ENCODE peak calls at places on chromosomes 12 and 14, in seven cellular contexts. One of them, this sample, is unnamed.

GRCh38 chr12:94874086-94874985 is 129.2 kb downstream of the NDUFA12 start:
- DNase-seq in GM12878: no peak
- DNase-seq in SK-N-SH: peak
- DNase-seq in K562: no peak
- DNase-seq in H1: no peak
- DNase-seq in HCT116: no peak
- DNase-seq in HepG2: no peak
- DNase-seq in this sample: no peak

GRCh38 chr14:77301103-77301502 is 19.6 kb downstream of the POMT2 start:
- DNase-seq in K562: peak
- DNase-seq in H1: peak
- DNase-seq in SK-N-SH: peak
- DNase-seq in HepG2: peak
- DNase-seq in HCT116: peak
- DNase-seq in GM12878: no peak
- DNase-seq in this sample: peak

GRCh38 chr12:109759076-109759420 is 45.4 kb downstream of the FAM222A start:
- DNase-seq in H1: no peak
- DNase-seq in HepG2: no peak
- DNase-seq in SK-N-SH: peak
- DNase-seq in GM12878: no peak
- DNase-seq in K562: no peak
- DNase-seq in HCT116: no peak
- DNase-seq in this sample: no peak

GRCh38 chr12:58309806-58310205 is 368.4 kb downstream of the ATP23 start:
- DNase-seq in K562: no peak
- DNase-seq in HepG2: no peak
- DNase-seq in HCT116: no peak
- DNase-seq in SK-N-SH: no peak
- DNase-seq in H1: no peak
- DNase-seq in GM12878: no peak
- DNase-seq in this sample: no peak

GRCh38 chr12:24742378-24742777 is 206.5 kb downstream of the BCAT1 start:
- DNase-seq in HepG2: no peak
- DNase-seq in H1: no peak
- DNase-seq in HCT116: no peak
- DNase-seq in K562: no peak
- DNase-seq in GM12878: peak
- DNase-seq in SK-N-SH: no peak
- DNase-seq in this sample: no peak

GRCh38 chr14:102279688-102280348 is 25.1 kb downstream of the MOK start:
- DNase-seq in GM12878: no peak
- DNase-seq in HCT116: peak
- DNase-seq in K562: no peak
- DNase-seq in H1: no peak
- DNase-seq in HepG2: peak
- DNase-seq in SK-N-SH: no peak
- DNase-seq in this sample: peak

GRCh38 chr14:32509632-32510187 is 180.6 kb downstream of the AKAP6 start:
- DNase-seq in GM12878: no peak
- DNase-seq in SK-N-SH: no peak
- DNase-seq in HepG2: peak
- DNase-seq in K562: no peak
- DNase-seq in H1: no peak
- DNase-seq in HCT116: no peak
- DNase-seq in this sample: no peak

GRCh38 chr14:28097585-28097984 is 669.0 kb upstream of the FOXG1 start:
- DNase-seq in K562: no peak
- DNase-seq in HCT116: no peak
- DNase-seq in GM12878: no peak
- DNase-seq in SK-N-SH: peak
- DNase-seq in H1: no peak
- DNase-seq in HepG2: no peak
- DNase-seq in this sample: no peak

GRCh38 chr12:92404921-92405320 is 259.3 kb upstream of the BTG1 start:
- DNase-seq in HCT116: no peak
- DNase-seq in GM12878: no peak
- DNase-seq in K562: peak
- DNase-seq in H1: no peak
- DNase-seq in SK-N-SH: no peak
- DNase-seq in HepG2: no peak
- DNase-seq in this sample: no peak

GRCh38 chr12:78226763-78227162 is 396.1 kb downstream of the NAV3 start:
- DNase-seq in HCT116: no peak
- DNase-seq in K562: no peak
- DNase-seq in GM12878: no peak
- DNase-seq in HepG2: no peak
- DNase-seq in SK-N-SH: no peak
- DNase-seq in H1: no peak
- DNase-seq in this sample: no peak

GRCh38 chr12:2335517-2335916 is 282.7 kb downstream of the CACNA1C start:
- DNase-seq in GM12878: no peak
- DNase-seq in SK-N-SH: no peak
- DNase-seq in HCT116: no peak
- DNase-seq in K562: no peak
- DNase-seq in H1: no peak
- DNase-seq in HepG2: no peak
- DNase-seq in this sample: no peak

GRCh38 chr12:2335109-2335508 is 282.3 kb downstream of the CACNA1C start:
- DNase-seq in HCT116: no peak
- DNase-seq in H1: no peak
- DNase-seq in SK-N-SH: no peak
- DNase-seq in GM12878: no peak
- DNase-seq in K562: no peak
- DNase-seq in HepG2: no peak
- DNase-seq in this sample: no peak

GRCh38 chr12:2334291-2335088 is 281.7 kb downstream of the CACNA1C start:
- DNase-seq in HCT116: no peak
- DNase-seq in K562: peak
- DNase-seq in H1: no peak
- DNase-seq in GM12878: no peak
- DNase-seq in HepG2: no peak
- DNase-seq in SK-N-SH: no peak
- DNase-seq in this sample: no peak

GRCh38 chr12:2337031-2338010 is 284.5 kb downstream of the CACNA1C start:
- DNase-seq in H1: no peak
- DNase-seq in GM12878: no peak
- DNase-seq in K562: no peak
- DNase-seq in SK-N-SH: no peak
- DNase-seq in HepG2: no peak
- DNase-seq in HCT116: no peak
- DNase-seq in this sample: no peak

DNA sequence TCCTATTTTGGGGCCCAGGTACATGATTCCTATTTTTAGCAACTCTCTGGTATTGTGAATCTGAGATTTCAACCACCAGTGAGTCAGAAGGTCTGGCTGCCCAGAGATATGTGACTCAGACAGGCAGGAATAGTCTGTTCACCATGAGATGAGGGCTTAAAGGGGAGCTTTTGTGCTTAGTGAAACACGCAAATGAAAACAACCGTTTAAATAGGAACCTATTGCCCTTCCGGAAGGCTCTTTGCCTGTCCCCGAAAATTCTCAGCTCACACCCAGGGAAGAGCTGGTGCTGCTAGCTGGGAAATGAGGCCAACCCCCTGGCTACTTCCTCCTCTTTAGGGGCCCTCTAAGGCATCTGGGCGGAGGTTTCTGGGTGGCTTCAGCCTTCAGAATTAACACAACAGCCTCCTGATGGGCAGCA is 283.6 kb downstream of the CACNA1C start:
- DNase-seq in GM12878: peak
- DNase-seq in HepG2: no peak
- DNase-seq in K562: no peak
- DNase-seq in SK-N-SH: no peak
- DNase-seq in HCT116: peak
- DNase-seq in H1: no peak
- DNase-seq in this sample: no peak
- TF ChIP-seq JUND in GM12878: no peak
- TF ChIP-seq JUND in HepG2: no peak
- TF ChIP-seq JUND in K562: peak
- TF ChIP-seq JUND in SK-N-SH: peak
- TF ChIP-seq JUND in HCT116: peak
- TF ChIP-seq JUND in H1: no peak
- TF ChIP-seq JUND in this sample: no peak

GRCh38 chr14:22641851-22642250 is 2.3 kb downstream of the OR6J1 start:
- DNase-seq in K562: no peak
- DNase-seq in GM12878: no peak
- DNase-seq in H1: no peak
- DNase-seq in HepG2: no peak
- DNase-seq in SK-N-SH: no peak
- DNase-seq in HCT116: no peak
- DNase-seq in this sample: no peak
- TF ChIP-seq JUND in K562: no peak
- TF ChIP-seq JUND in GM12878: no peak
- TF ChIP-seq JUND in H1: no peak
- TF ChIP-seq JUND in HepG2: no peak
- TF ChIP-seq JUND in SK-N-SH: no peak
- TF ChIP-seq JUND in HCT116: no peak
- TF ChIP-seq JUND in this sample: no peak

GRCh38 chr12:103858953-103859601 is 18.0 kb upstream of the NT5DC3 start:
- DNase-seq in H1: no peak
- DNase-seq in K562: no peak
- DNase-seq in HepG2: peak
- DNase-seq in SK-N-SH: no peak
- DNase-seq in HCT116: peak
- DNase-seq in GM12878: no peak
- DNase-seq in this sample: no peak
- TF ChIP-seq JUND in H1: no peak
- TF ChIP-seq JUND in K562: peak
- TF ChIP-seq JUND in HepG2: no peak
- TF ChIP-seq JUND in SK-N-SH: peak
- TF ChIP-seq JUND in HCT116: peak
- TF ChIP-seq JUND in GM12878: no peak
- TF ChIP-seq JUND in this sample: no peak

DNA sequence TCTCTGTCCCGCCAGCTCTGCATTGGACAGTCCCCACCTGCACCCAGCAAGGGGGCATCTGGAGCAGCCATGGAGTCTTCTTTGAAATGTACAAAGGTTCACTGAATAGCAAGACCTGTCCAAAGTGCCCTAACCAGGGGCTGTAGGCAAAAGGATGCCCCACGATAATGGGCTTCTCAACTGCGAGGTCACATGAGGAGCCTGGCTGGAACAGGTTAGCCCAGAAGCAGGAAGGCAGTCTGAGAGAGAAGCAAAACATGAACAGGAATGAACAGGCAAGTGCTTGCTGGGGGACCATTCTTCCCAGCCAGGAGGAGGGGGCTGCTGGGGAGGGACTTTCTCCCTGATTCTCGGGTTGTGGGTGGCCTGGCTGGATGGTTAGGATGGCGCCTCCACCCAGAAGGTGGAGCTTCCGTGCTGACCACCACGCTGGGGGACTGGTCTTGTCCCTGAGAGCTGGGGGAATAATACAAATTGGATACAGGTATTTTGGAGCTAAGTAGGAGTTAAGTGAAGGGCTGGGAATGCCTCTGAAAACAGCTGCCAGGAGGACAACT is 7.1 kb downstream of the KRT85 start:
- DNase-seq in SK-N-SH: no peak
- DNase-seq in K562: no peak
- DNase-seq in HepG2: no peak
- DNase-seq in GM12878: no peak
- DNase-seq in HCT116: no peak
- DNase-seq in H1: no peak
- DNase-seq in this sample: no peak
- TF ChIP-seq JUND in SK-N-SH: no peak
- TF ChIP-seq JUND in K562: no peak
- TF ChIP-seq JUND in HepG2: no peak
- TF ChIP-seq JUND in GM12878: no peak
- TF ChIP-seq JUND in HCT116: no peak
- TF ChIP-seq JUND in H1: no peak
- TF ChIP-seq JUND in this sample: no peak

DNA sequence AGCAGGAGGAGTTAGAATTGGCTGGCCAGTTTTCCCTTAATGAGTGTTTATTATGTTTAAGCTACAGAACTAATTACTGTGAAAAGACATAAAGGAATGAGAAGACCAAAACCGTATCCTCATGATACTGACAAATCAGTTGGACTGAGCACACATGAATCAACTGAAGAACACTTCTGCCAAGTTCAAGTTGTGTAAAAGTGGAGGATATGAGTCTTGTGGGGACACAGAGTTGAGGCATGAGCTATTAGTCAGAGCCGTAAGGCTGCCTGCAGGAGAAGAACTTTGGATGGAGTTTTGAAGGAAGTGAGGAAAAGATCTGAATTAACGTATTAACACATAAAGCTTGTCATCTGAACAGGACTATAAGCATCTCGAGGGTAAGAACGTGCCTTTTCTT is 43.1 kb downstream of the HMGA2 start:
- DNase-seq in HCT116: no peak
- DNase-seq in GM12878: no peak
- DNase-seq in SK-N-SH: no peak
- DNase-seq in H1: no peak
- DNase-seq in K562: no peak
- DNase-seq in HepG2: no peak
- DNase-seq in this sample: no peak
- TF ChIP-seq JUND in HCT116: no peak
- TF ChIP-seq JUND in GM12878: no peak
- TF ChIP-seq JUND in SK-N-SH: peak
- TF ChIP-seq JUND in H1: no peak
- TF ChIP-seq JUND in K562: no peak
- TF ChIP-seq JUND in HepG2: no peak
- TF ChIP-seq JUND in this sample: no peak

GRCh38 chr12:30978639-30979038 is 52.1 kb downstream of the TSPAN11 start:
- DNase-seq in GM12878: no peak
- DNase-seq in SK-N-SH: peak
- DNase-seq in H1: no peak
- DNase-seq in HepG2: no peak
- DNase-seq in HCT116: no peak
- DNase-seq in K562: no peak
- DNase-seq in this sample: no peak

GRCh38 chr12:30985814-30986452 is 59.4 kb downstream of the TSPAN11 start:
- DNase-seq in H1: peak
- DNase-seq in HCT116: peak
- DNase-seq in K562: peak
- DNase-seq in SK-N-SH: peak
- DNase-seq in GM12878: no peak
- DNase-seq in HepG2: peak
- DNase-seq in this sample: peak

GRCh38 chr12:30980886-30981662 is 54.5 kb downstream of the TSPAN11 start:
- DNase-seq in K562: no peak
- DNase-seq in SK-N-SH: no peak
- DNase-seq in HCT116: no peak
- DNase-seq in H1: no peak
- DNase-seq in HepG2: no peak
- DNase-seq in GM12878: no peak
- DNase-seq in this sample: no peak

GRCh38 chr12:30979371-30980259 is 53.1 kb downstream of the TSPAN11 start:
- DNase-seq in SK-N-SH: no peak
- DNase-seq in GM12878: no peak
- DNase-seq in HepG2: no peak
- DNase-seq in K562: no peak
- DNase-seq in H1: no peak
- DNase-seq in HCT116: no peak
- DNase-seq in this sample: no peak

GRCh38 chr12:30982413-30982812 is 55.9 kb downstream of the TSPAN11 start:
- DNase-seq in K562: no peak
- DNase-seq in HepG2: no peak
- DNase-seq in H1: no peak
- DNase-seq in GM12878: no peak
- DNase-seq in HCT116: no peak
- DNase-seq in SK-N-SH: no peak
- DNase-seq in this sample: no peak
- TF ChIP-seq JUND in K562: no peak
- TF ChIP-seq JUND in HepG2: no peak
- TF ChIP-seq JUND in H1: no peak
- TF ChIP-seq JUND in GM12878: no peak
- TF ChIP-seq JUND in HCT116: no peak
- TF ChIP-seq JUND in SK-N-SH: no peak
- TF ChIP-seq JUND in this sample: no peak